ENCODE peak calls at places on chromosomes 12 and 14, in ten cellular contexts. One of them, this sample, is unnamed.
A peak's percentile ranks its signal among the peaks of the same experiment; 100 is the strongest.

GRCh38 chr14:40417777-40418401 is 985.7 kb upstream of the FBXO33 start:
- DNase-seq in GM23248: peak; percentile 1
- DNase-seq in GM12865: peak; percentile 7
- DNase-seq in adipocyte: no peak
- DNase-seq in astrocyte of the cerebellum: no peak
- DNase-seq in endodermal cell: peak; percentile 84
- DNase-seq in mucosa of descending colon: no peak
- DNase-seq in right cardiac atrium: peak; percentile 6
- DNase-seq in fibroblast of lung: peak; percentile 4
- DNase-seq in uterus: no peak
- DNase-seq in this sample: peak; percentile 33

GRCh38 chr14:75979071-75979571 is 2.7 kb downstream of the TGFB3 start:
- DNase-seq in GM12865: peak; percentile 27
- DNase-seq in uterus: peak; percentile 48
- DNase-seq in mucosa of descending colon: peak; percentile 41
- DNase-seq in adipocyte: peak; percentile 56
- DNase-seq in endodermal cell: peak; percentile 87
- DNase-seq in GM23248: peak; percentile 66
- DNase-seq in astrocyte of the cerebellum: no peak
- DNase-seq in right cardiac atrium: no peak
- DNase-seq in fibroblast of lung: peak; percentile 31
- DNase-seq in this sample: no peak

GRCh38 chr12:24778486-24779304 is 170.2 kb downstream of the BCAT1 start:
- DNase-seq in fibroblast of lung: peak; percentile 48
- DNase-seq in GM12865: peak; percentile 66
- DNase-seq in astrocyte of the cerebellum: peak; percentile 58
- DNase-seq in GM23248: peak; percentile 47
- DNase-seq in mucosa of descending colon: no peak
- DNase-seq in right cardiac atrium: no peak
- DNase-seq in uterus: no peak
- DNase-seq in adipocyte: peak; percentile 61
- DNase-seq in endodermal cell: no peak
- DNase-seq in this sample: no peak

GRCh38 chr12:120710805-120711296 is 593 bp downstream of the UNC119B start:
- DNase-seq in astrocyte of the cerebellum: no peak
- DNase-seq in fibroblast of lung: peak; percentile 11
- DNase-seq in uterus: peak; percentile 22
- DNase-seq in mucosa of descending colon: no peak
- DNase-seq in adipocyte: peak; percentile 35
- DNase-seq in endodermal cell: peak; percentile 78
- DNase-seq in right cardiac atrium: peak; percentile 50
- DNase-seq in GM12865: peak; percentile 37
- DNase-seq in GM23248: peak; percentile 35
- DNase-seq in this sample: no peak

GRCh38 chr14:89702151-89702936 is 252.2 kb downstream of the EFCAB11 start:
- DNase-seq in uterus: peak; percentile 54
- DNase-seq in GM23248: peak; percentile 76
- DNase-seq in right cardiac atrium: peak; percentile 84
- DNase-seq in endodermal cell: no peak
- DNase-seq in astrocyte of the cerebellum: peak; percentile 12
- DNase-seq in fibroblast of lung: peak; percentile 58
- DNase-seq in GM12865: peak; percentile 12
- DNase-seq in mucosa of descending colon: peak; percentile 39
- DNase-seq in adipocyte: peak; percentile 63
- DNase-seq in this sample: no peak

GRCh38 chr14:51479584-51480305 is 172.0 kb upstream of the FRMD6 start:
- DNase-seq in endodermal cell: no peak
- DNase-seq in astrocyte of the cerebellum: no peak
- DNase-seq in uterus: peak; percentile 60
- DNase-seq in mucosa of descending colon: no peak
- DNase-seq in fibroblast of lung: peak; percentile 53
- DNase-seq in right cardiac atrium: peak; percentile 54
- DNase-seq in GM23248: peak; percentile 82
- DNase-seq in adipocyte: peak; percentile 70
- DNase-seq in GM12865: no peak
- DNase-seq in this sample: no peak

GRCh38 chr14:68210729-68211299 is 391.2 kb downstream of the RAD51B start:
- DNase-seq in uterus: no peak
- DNase-seq in right cardiac atrium: no peak
- DNase-seq in fibroblast of lung: peak; percentile 99
- DNase-seq in GM12865: peak; percentile 95
- DNase-seq in endodermal cell: no peak
- DNase-seq in GM23248: peak; percentile 91
- DNase-seq in astrocyte of the cerebellum: peak; percentile 71
- DNase-seq in mucosa of descending colon: peak; percentile 36
- DNase-seq in adipocyte: peak; percentile 89
- DNase-seq in this sample: no peak

GRCh38 chr14:64801800-64802199 is 77.9 kb downstream of the SPTB start:
- DNase-seq in astrocyte of the cerebellum: no peak
- DNase-seq in uterus: no peak
- DNase-seq in fibroblast of lung: no peak
- DNase-seq in mucosa of descending colon: peak; percentile 26
- DNase-seq in endodermal cell: peak; percentile 88
- DNase-seq in adipocyte: peak; percentile 19
- DNase-seq in GM23248: peak; percentile 36
- DNase-seq in GM12865: peak; percentile 11
- DNase-seq in right cardiac atrium: no peak
- DNase-seq in this sample: no peak

GRCh38 chr12:42790761-42791151 is 201.2 kb upstream of the PRICKLE1 start:
- DNase-seq in adipocyte: peak; percentile 28
- DNase-seq in uterus: no peak
- DNase-seq in GM12865: no peak
- DNase-seq in mucosa of descending colon: peak; percentile 7
- DNase-seq in GM23248: peak; percentile 53
- DNase-seq in right cardiac atrium: no peak
- DNase-seq in astrocyte of the cerebellum: peak; percentile 76
- DNase-seq in endodermal cell: peak; percentile 62
- DNase-seq in fibroblast of lung: peak; percentile 99
- DNase-seq in this sample: no peak

GRCh38 chr12:28369483-28369882 is 179.2 kb downstream of the CCDC91 start:
- DNase-seq in astrocyte of the cerebellum: no peak
- DNase-seq in uterus: no peak
- DNase-seq in GM23248: no peak
- DNase-seq in GM12865: no peak
- DNase-seq in fibroblast of lung: no peak
- DNase-seq in adipocyte: no peak
- DNase-seq in mucosa of descending colon: no peak
- DNase-seq in endodermal cell: no peak
- DNase-seq in right cardiac atrium: no peak
- DNase-seq in this sample: no peak

GRCh38 chr12:42332301-42332894 is 6.4 kb downstream of the PPHLN1 start:
- DNase-seq in GM23248: peak; percentile 70
- DNase-seq in GM12865: peak; percentile 64
- DNase-seq in uterus: no peak
- DNase-seq in endodermal cell: no peak
- DNase-seq in astrocyte of the cerebellum: peak; percentile 27
- DNase-seq in right cardiac atrium: peak; percentile 46
- DNase-seq in fibroblast of lung: peak; percentile 33
- DNase-seq in adipocyte: peak; percentile 81
- DNase-seq in mucosa of descending colon: peak; percentile 75
- DNase-seq in this sample: no peak

GRCh38 chr12:62799126-62799736 is 135.7 kb downstream of the PPM1H start:
- DNase-seq in GM12865: peak; percentile 83
- DNase-seq in GM23248: peak; percentile 74
- DNase-seq in endodermal cell: peak; percentile 97
- DNase-seq in uterus: peak; percentile 47
- DNase-seq in astrocyte of the cerebellum: peak; percentile 80
- DNase-seq in mucosa of descending colon: peak; percentile 87
- DNase-seq in fibroblast of lung: peak; percentile 57
- DNase-seq in adipocyte: peak; percentile 89
- DNase-seq in right cardiac atrium: no peak
- DNase-seq in this sample: peak; percentile 90

GRCh38 chr12:102527256-102527720 is 46.9 kb upstream of the IGF1 start:
- DNase-seq in adipocyte: peak; percentile 41
- DNase-seq in right cardiac atrium: no peak
- DNase-seq in uterus: no peak
- DNase-seq in mucosa of descending colon: no peak
- DNase-seq in astrocyte of the cerebellum: no peak
- DNase-seq in GM23248: peak; percentile 91
- DNase-seq in GM12865: no peak
- DNase-seq in fibroblast of lung: peak; percentile 79
- DNase-seq in endodermal cell: no peak
- DNase-seq in this sample: no peak

GRCh38 chr12:57047981-57048380 is 1.9 kb downstream of the MYO1A start:
- DNase-seq in GM23248: peak; percentile 28
- DNase-seq in right cardiac atrium: no peak
- DNase-seq in mucosa of descending colon: no peak
- DNase-seq in uterus: no peak
- DNase-seq in astrocyte of the cerebellum: no peak
- DNase-seq in GM12865: no peak
- DNase-seq in endodermal cell: no peak
- DNase-seq in fibroblast of lung: peak; percentile 40
- DNase-seq in adipocyte: no peak
- DNase-seq in this sample: no peak

GRCh38 chr14:101780887-101781239 is 19.4 kb downstream of the PPP2R5C start:
- DNase-seq in GM12865: no peak
- DNase-seq in adipocyte: no peak
- DNase-seq in right cardiac atrium: no peak
- DNase-seq in uterus: no peak
- DNase-seq in endodermal cell: peak; percentile 80
- DNase-seq in fibroblast of lung: no peak
- DNase-seq in astrocyte of the cerebellum: no peak
- DNase-seq in GM23248: peak; percentile 8
- DNase-seq in mucosa of descending colon: no peak
- DNase-seq in this sample: no peak

GRCh38 chr12:12713932-12714275 is 3.3 kb upstream of the CDKN1B start:
- DNase-seq in GM12865: no peak
- DNase-seq in right cardiac atrium: no peak
- DNase-seq in endodermal cell: no peak
- DNase-seq in mucosa of descending colon: no peak
- DNase-seq in adipocyte: no peak
- DNase-seq in GM23248: no peak
- DNase-seq in astrocyte of the cerebellum: no peak
- DNase-seq in fibroblast of lung: no peak
- DNase-seq in uterus: no peak
- DNase-seq in this sample: no peak
- H3K4me3 ChIP-seq in GM12865: peak overlapping the region; percentile 55
- H3K4me3 ChIP-seq in right cardiac atrium: peak overlapping the region; percentile 44
- H3K4me3 ChIP-seq in endodermal cell: peak overlapping the region; percentile 68
- H3K4me3 ChIP-seq in mucosa of descending colon: no peak overlapping the region
- H3K4me3 ChIP-seq in adipocyte: peak overlapping the region; percentile 79
- H3K4me3 ChIP-seq in GM23248: peak overlapping the region; percentile 66
- H3K4me3 ChIP-seq in astrocyte of the cerebellum: peak overlapping the region; percentile 26
- H3K4me3 ChIP-seq in fibroblast of lung: no peak overlapping the region
- H3K4me3 ChIP-seq in uterus: peak overlapping the region; percentile 13
- H3K4me3 ChIP-seq in this sample: no peak overlapping the region

DNA sequence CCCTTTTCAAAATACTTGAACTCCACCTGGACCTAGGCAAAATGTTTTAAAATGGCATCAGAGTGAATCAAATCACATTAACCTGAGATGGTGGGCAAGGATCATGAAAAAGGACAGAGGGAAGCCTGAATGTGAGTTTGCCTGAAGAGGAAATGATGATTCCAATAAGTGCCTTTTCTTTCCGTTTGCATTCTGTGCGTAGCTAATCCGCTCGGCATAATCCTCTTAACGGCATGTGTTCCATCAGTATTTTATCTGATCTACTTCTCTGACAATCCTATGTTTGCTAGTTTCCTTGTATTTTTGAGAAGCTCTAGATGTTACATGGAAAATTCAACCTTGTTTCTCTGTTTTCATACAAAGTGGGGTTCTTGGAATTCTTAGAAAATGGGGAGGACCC is 354.6 kb downstream of the NRXN3 start:
- DNase-seq in endodermal cell: no peak
- DNase-seq in uterus: no peak
- DNase-seq in mucosa of descending colon: no peak
- DNase-seq in GM23248: no peak
- DNase-seq in fibroblast of lung: no peak
- DNase-seq in adipocyte: no peak
- DNase-seq in astrocyte of the cerebellum: no peak
- DNase-seq in right cardiac atrium: no peak
- DNase-seq in GM12865: no peak
- DNase-seq in this sample: no peak
- H3K4me3 ChIP-seq in endodermal cell: no peak overlapping the region
- H3K4me3 ChIP-seq in uterus: no peak overlapping the region
- H3K4me3 ChIP-seq in mucosa of descending colon: no peak overlapping the region
- H3K4me3 ChIP-seq in GM23248: no peak overlapping the region
- H3K4me3 ChIP-seq in fibroblast of lung: no peak overlapping the region
- H3K4me3 ChIP-seq in adipocyte: no peak overlapping the region
- H3K4me3 ChIP-seq in astrocyte of the cerebellum: no peak overlapping the region
- H3K4me3 ChIP-seq in right cardiac atrium: no peak overlapping the region
- H3K4me3 ChIP-seq in GM12865: no peak overlapping the region
- H3K4me3 ChIP-seq in this sample: no peak overlapping the region

GRCh38 chr12:73950506-73950905 is 587.1 kb upstream of the ATXN7L3B start:
- DNase-seq in endodermal cell: no peak
- DNase-seq in GM12865: no peak
- DNase-seq in mucosa of descending colon: no peak
- DNase-seq in uterus: no peak
- DNase-seq in fibroblast of lung: no peak
- DNase-seq in adipocyte: no peak
- DNase-seq in GM23248: no peak
- DNase-seq in right cardiac atrium: no peak
- DNase-seq in astrocyte of the cerebellum: no peak
- DNase-seq in this sample: no peak

GRCh38 chr12:73947627-73948026 is 590.0 kb upstream of the ATXN7L3B start:
- DNase-seq in uterus: no peak
- DNase-seq in endodermal cell: no peak
- DNase-seq in GM23248: no peak
- DNase-seq in right cardiac atrium: no peak
- DNase-seq in GM12865: no peak
- DNase-seq in mucosa of descending colon: no peak
- DNase-seq in fibroblast of lung: no peak
- DNase-seq in astrocyte of the cerebellum: no peak
- DNase-seq in adipocyte: no peak
- DNase-seq in this sample: no peak

GRCh38 chr12:73952304-73952703 is 585.3 kb upstream of the ATXN7L3B start:
- DNase-seq in right cardiac atrium: no peak
- DNase-seq in mucosa of descending colon: no peak
- DNase-seq in GM23248: no peak
- DNase-seq in endodermal cell: no peak
- DNase-seq in adipocyte: no peak
- DNase-seq in GM12865: no peak
- DNase-seq in uterus: no peak
- DNase-seq in astrocyte of the cerebellum: no peak
- DNase-seq in fibroblast of lung: no peak
- DNase-seq in this sample: no peak
- H3K4me3 ChIP-seq in right cardiac atrium: no peak overlapping the region
- H3K4me3 ChIP-seq in mucosa of descending colon: no peak overlapping the region
- H3K4me3 ChIP-seq in GM23248: no peak overlapping the region
- H3K4me3 ChIP-seq in endodermal cell: no peak overlapping the region
- H3K4me3 ChIP-seq in adipocyte: no peak overlapping the region
- H3K4me3 ChIP-seq in GM12865: no peak overlapping the region
- H3K4me3 ChIP-seq in uterus: no peak overlapping the region
- H3K4me3 ChIP-seq in astrocyte of the cerebellum: no peak overlapping the region
- H3K4me3 ChIP-seq in fibroblast of lung: no peak overlapping the region
- H3K4me3 ChIP-seq in this sample: no peak overlapping the region

DNA sequence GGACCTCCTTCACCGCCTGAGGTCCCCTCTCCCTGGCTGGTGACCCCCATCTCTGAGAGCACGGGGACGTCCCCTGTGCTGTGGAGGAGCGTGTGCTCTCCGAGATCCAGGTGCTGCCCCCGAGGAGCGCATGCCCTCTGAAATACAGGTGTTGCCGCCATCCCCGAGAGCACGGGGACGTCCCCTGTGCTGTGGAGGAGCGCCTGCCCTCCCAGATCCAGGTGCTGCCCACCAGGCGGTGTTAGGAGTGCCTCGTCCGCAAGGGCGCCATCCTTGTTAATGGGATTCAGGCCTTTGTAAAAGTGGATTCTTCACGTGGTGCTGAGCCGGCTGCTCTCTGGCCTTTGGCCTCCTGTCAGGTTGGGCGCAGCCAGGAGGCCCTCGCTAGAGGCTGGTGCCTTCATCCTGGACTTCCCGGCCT is 10.1 kb downstream of the NOC4L start:
- DNase-seq in right cardiac atrium: no peak
- DNase-seq in adipocyte: no peak
- DNase-seq in fibroblast of lung: no peak
- DNase-seq in uterus: no peak
- DNase-seq in mucosa of descending colon: no peak
- DNase-seq in GM23248: no peak
- DNase-seq in astrocyte of the cerebellum: no peak
- DNase-seq in endodermal cell: peak; percentile 76
- DNase-seq in GM12865: no peak
- DNase-seq in this sample: no peak
- H3K4me3 ChIP-seq in right cardiac atrium: no peak overlapping the region
- H3K4me3 ChIP-seq in adipocyte: peak overlapping the region; percentile 52
- H3K4me3 ChIP-seq in fibroblast of lung: no peak overlapping the region
- H3K4me3 ChIP-seq in uterus: no peak overlapping the region
- H3K4me3 ChIP-seq in mucosa of descending colon: no peak overlapping the region
- H3K4me3 ChIP-seq in GM23248: no peak overlapping the region
- H3K4me3 ChIP-seq in astrocyte of the cerebellum: no peak overlapping the region
- H3K4me3 ChIP-seq in endodermal cell: no peak overlapping the region
- H3K4me3 ChIP-seq in GM12865: no peak overlapping the region
- H3K4me3 ChIP-seq in this sample: no peak overlapping the region

This sample was measured in iPS DF 6.9.